ENCODE peak calls at places on chromosomes 16 and 17, in four cellular contexts. R is stimulated activated CD8-positive, alpha-beta memory T cell treated with anti-CD3 and anti-CD28 coated beads, Interleukin-2, amount 100 ng/mL, for 48 hours; Z is C1 segment of cervical spinal cord; C is NCI-H1694 treated with DMSO at 0.1 percent for 48 hours. G is an unnamed sample.
A peak's percentile ranks its signal among the peaks of the same experiment; 100 is the strongest.

GRCh38 chr16:81585785-81586184 is 141.2 kb downstream of the CMIP start:
- DNase-seq in R (no peak), Z (no peak), C (peak; percentile 6), G (no peak)

GRCh38 chr17:8877984-8878383 is 10.5 kb upstream of the PIK3R6 start:
- DNase-seq in R (no peak), Z (no peak), C (no peak), G (no peak)

GRCh38 chr16:11581677-11582076 is 5.0 kb downstream of the LITAF start:
- DNase-seq in R (no peak), Z (no peak), C (no peak), G (no peak)

GRCh38 chr17:50269477-50270429 is 4.5 kb upstream of the TMEM92 start:
- DNase-seq in R (peak; percentile 31), Z (no peak), C (peak; percentile 76), G (peak; percentile 7)

GRCh38 chr16:11503566-11503965 is 83.2 kb downstream of the LITAF start:
- DNase-seq in R (no peak), Z (no peak), C (no peak), G (no peak)

GRCh38 chr16:50822671-50823070 is 80.8 kb downstream of the CYLD start:
- DNase-seq in R (no peak), Z (no peak), C (no peak), G (no peak)

GRCh38 chr17:17109896-17110295 is 67.6 kb downstream of the MPRIP start:
- DNase-seq in R (no peak), Z (no peak), C (no peak), G (no peak)

GRCh38 chr17:77160032-77160876 is 19.5 kb downstream of the SEC14L1 start:
- DNase-seq in R (no peak), Z (no peak), C (peak; percentile 71), G (no peak)

GRCh38 chr17:7459961-7460545 is 15.2 kb downstream of the CHRNB1 start:
- DNase-seq in R (no peak), Z (no peak), C (no peak), G (no peak)

GRCh38 chr17:38533241-38533640 is 72.5 kb downstream of the SRCIN1 start:
- DNase-seq in R (no peak), Z (no peak), C (no peak), G (no peak)

GRCh38 chr17:39063681-39064069 is 87.8 kb downstream of the PLXDC1 start:
- DNase-seq in R (no peak), Z (no peak), C (no peak), G (no peak)

GRCh38 chr17:1186923-1187771 is 7.4 kb upstream of the ABR start:
- DNase-seq in R (peak; percentile 70), Z (peak; percentile 56), C (peak; percentile 75), G (peak; percentile 53)

GRCh38 chr17:81991684-81992513 is 14.5 kb downstream of the ASPSCR1 start:
- DNase-seq in R (no peak), Z (peak; percentile 57), C (peak; percentile 73), G (peak; percentile 16)

GRCh38 chr16:49492090-49492801 is 118.6 kb downstream of the C16orf78 start:
- DNase-seq in R (peak; percentile 21), Z (no peak), C (peak; percentile 43), G (no peak)